ENCODE peak calls at places on chromosomes 4 and X, in five cellular contexts. D is dermis blood vessel endothelial cell; C is stimulated activated CD4-positive, alpha-beta T cell treated with anti-CD3 and anti-CD28 coated beads, TNF-alpha, amount 100 ng/mL, for 48 hours; L is CD4-positive, alpha-beta T cell; M is nucleus accumbens. G is an unnamed sample.
A peak's percentile ranks its signal among the peaks of the same experiment; 100 is the strongest.

GRCh38 chr4:187547281-187547680 is 448.3 kb upstream of the ZFP42 start:
- DNase-seq in D (no peak), C (no peak), L (no peak), M (no peak), G (no peak)

GRCh38 chrX:19739683-19740082 is 147.7 kb downstream of the SH3KBP1 start:
- DNase-seq in D (peak; percentile 78), C (peak; percentile 17), L (peak; percentile 20), M (peak; percentile 5), G (peak; percentile 24)

GRCh38 chr4:7371122-7371941 is 63.4 kb downstream of the PSAPL1 start:
- DNase-seq in D (no peak), C (no peak), L (no peak), M (no peak), G (no peak)

GRCh38 chr4:156347412-156348075 is 393.9 kb upstream of the CTSO start:
- DNase-seq in D (no peak), C (no peak), L (no peak), M (no peak), G (no peak)

GRCh38 chrX:153181822-153182221 is 2.7 kb downstream of the MAGEA1 start:
- DNase-seq in D (no peak), C (no peak), L (no peak), M (no peak), G (no peak)

GRCh38 chrX:129961180-129962083 is 21.0 kb upstream of the BCORL1 start:
- DNase-seq in D (peak; percentile 16), C (peak; percentile 47), L (peak; percentile 58), M (no peak), G (no peak)

GRCh38 chrX:3129256-3129655 is 88.0 kb downstream of the ARSF start:
- DNase-seq in D (no peak), C (no peak), L (no peak), M (no peak), G (no peak)

GRCh38 chrX:18873836-18874235 is 110.1 kb downstream of the PHKA2 start:
- DNase-seq in D (no peak), C (no peak), L (no peak), M (no peak), G (no peak)

GRCh38 chr4:110073045-110073845 is 125.2 kb downstream of the ELOVL6 start:
- DNase-seq in D (no peak), C (no peak), L (no peak), M (no peak), G (no peak)

GRCh38 chr4:48047421-48047844 is 30.9 kb downstream of the NIPAL1 start:
- DNase-seq in D (no peak), C (peak; percentile 52), L (peak; percentile 47), M (no peak), G (no peak)

GRCh38 chr4:31807036-31807435 is 1086.9 kb downstream of the PCDH7 start:
- DNase-seq in D (no peak), C (no peak), L (no peak), M (no peak), G (no peak)

GRCh38 chrX:153726286-153727107 is 1.8 kb downstream of the ABCD1 start:
- DNase-seq in D (peak; percentile 63), C (no peak), L (peak; percentile 29), M (peak; percentile 71), G (peak; percentile 59)

GRCh38 chrX:132219343-132219768 is at the start of gene RAP2C:
- DNase-seq in D (peak; percentile 79), C (peak; percentile 27), L (peak; percentile 47), M (peak; percentile 34), G (no peak)

GRCh38 chr4:127069675-127070074 is 563.1 kb upstream of the INTU start:
- DNase-seq in D (no peak), C (no peak), L (no peak), M (no peak), G (no peak)

GRCh38 chr4:183165371-183165770 is 66.3 kb downstream of the WWC2 start:
- DNase-seq in D (peak; percentile 45), C (no peak), L (no peak), M (no peak), G (no peak)

GRCh38 chrX:154712781-154713391 is 38.0 kb downstream of the GAB3 start:
- DNase-seq in D (peak; percentile 47), C (no peak), L (peak; percentile 22), M (no peak), G (no peak)

GRCh38 chr4:89222171-89222570 is 85.4 kb downstream of the GPRIN3 start:
- DNase-seq in D (peak; percentile 1), C (no peak), L (no peak), M (no peak), G (no peak)

GRCh38 chrX:150690126-150690525 is 3.1 kb upstream of the MTMR1 start:
- DNase-seq in D (peak; percentile 43), C (no peak), L (no peak), M (no peak), G (no peak)

GRCh38 chrX:18422886-18423285 is 2.5 kb upstream of the CDKL5 start:
- DNase-seq in D (no peak), C (no peak), L (no peak), M (no peak), G (no peak)

GRCh38 chrX:153303276-153304262 is 18.0 kb downstream of the PNMA6F start:
- DNase-seq in D (no peak), C (no peak), L (no peak), M (no peak), G (no peak)

GRCh38 chrX:42119076-42119475 is 195.7 kb upstream of the CASK start:
- DNase-seq in D (peak; percentile 2), C (no peak), L (no peak), M (no peak), G (no peak)

GRCh38 chr4:1009647-1010521 is 1.5 kb upstream of the FGFRL1 start:
- DNase-seq in D (peak; percentile 70), C (peak; percentile 49), L (peak; percentile 73), M (peak; percentile 65), G (peak; percentile 44)

GRCh38 chr4:61245321-61245720 is 45.2 kb downstream of the ADGRL3 start:
- DNase-seq in D (no peak), C (no peak), L (no peak), M (no peak), G (peak; percentile 71)

GRCh38 chrX:85611926-85612325 is 232.5 kb upstream of the POF1B start:
- DNase-seq in D (peak; percentile 23), C (no peak), L (no peak), M (no peak), G (no peak)

GRCh38 chrX:78092296-78092695 is 11.8 kb upstream of the PGK1 start:
- DNase-seq in D (peak; percentile 61), C (no peak), L (no peak), M (no peak), G (no peak)

G was measured in putamen.